ENCODE peak calls at places on chromosomes 16 and 17, in five cellular contexts. V is A549, L is tibial artery, P is lower leg skin, T is OCI-LY7. N is an unnamed sample.
A peak's percentile ranks its signal among the peaks of the same experiment; 100 is the strongest.

GRCh38 chr17:78392295-78392694 is 13.8 kb downstream of the PGS1 start:
- DNase-seq in P (no peak), L (no peak), V (no peak), T (no peak), N (no peak)

GRCh38 chr16:85641305-85641704 is 28.2 kb downstream of the GSE1 start:
- DNase-seq in T (no peak), V (no peak), L (no peak), P (no peak), N (no peak)

GRCh38 chr17:64783556-64784352 is 121.6 kb upstream of the SMURF2 start:
- DNase-seq in T (no peak), P (peak; percentile 84), V (no peak), L (peak; percentile 51), N (no peak)

GRCh38 chr17:16981928-16982327 is 10.0 kb upstream of the TNFRSF13B start:
- DNase-seq in L (no peak), V (no peak), P (peak; percentile 72), T (no peak), N (no peak)

GRCh38 chr17:37024181-37024637 is 75.5 kb downstream of the AATF start:
- DNase-seq in P (no peak), V (no peak), T (no peak), L (no peak), N (no peak)

GRCh38 chr16:69861276-69862030 is 89.7 kb upstream of the CLEC18A start:
- DNase-seq in V (no peak), L (peak; percentile 81), T (no peak), P (no peak), N (no peak)

GRCh38 chr17:61286449-61286848 is 113.2 kb upstream of the TBX2 start:
- DNase-seq in L (no peak), P (no peak), T (no peak), V (no peak), N (no peak)

GRCh38 chr17:33858682-33859081 is 396.4 kb upstream of the CCL2 start:
- DNase-seq in L (no peak), P (no peak), T (no peak), V (no peak), N (no peak)

GRCh38 chr17:79388556-79389295 is 222.1 kb downstream of the RBFOX3 start:
- DNase-seq in P (no peak), V (peak; percentile 93), L (no peak), T (peak; percentile 80), N (peak; percentile 75)

DNA sequence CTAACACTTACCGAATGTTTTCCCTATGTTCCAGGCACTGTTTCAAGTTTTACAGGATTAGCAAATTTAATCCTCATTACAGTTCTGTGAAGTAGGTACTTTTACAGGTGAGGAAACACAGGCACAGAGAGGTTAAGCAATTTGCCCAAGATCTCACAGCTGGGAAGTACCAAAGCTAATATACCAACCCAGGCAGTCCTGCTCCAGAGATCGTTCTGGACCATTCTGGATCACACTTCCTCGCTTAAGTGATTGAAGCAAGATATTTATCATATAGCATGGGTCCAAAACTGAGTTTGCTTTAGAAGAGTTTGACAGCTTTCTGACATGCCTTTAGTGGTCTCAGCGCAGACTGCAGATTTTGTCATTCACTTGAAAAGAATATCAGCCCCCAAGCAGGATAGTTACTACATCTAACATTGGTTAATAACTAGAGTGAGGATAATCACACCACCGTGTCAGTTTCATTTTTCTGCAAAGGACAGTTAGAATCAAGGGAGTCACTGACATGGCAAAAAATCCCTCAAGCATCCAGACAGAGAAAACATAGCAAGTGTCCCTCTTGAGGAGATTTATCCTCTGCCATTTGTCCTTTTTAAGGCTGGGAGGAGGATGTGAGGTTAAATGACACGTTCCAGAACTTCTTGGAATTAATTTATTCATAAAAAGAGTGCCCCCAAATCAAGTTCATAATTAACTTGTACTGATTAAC is 5.1 kb downstream of the HS3ST3B1 start:
- DNase-seq in L (no peak), V (no peak), P (peak; percentile 7), T (no peak), N (no peak)
- H3K4me3 ChIP-seq in L (no peak overlapping the region), V (no peak overlapping the region), P (no peak overlapping the region), T (no peak overlapping the region), N (no peak overlapping the region)

GRCh38 chr17:48056246-48056745 is 8.1 kb downstream of the NFE2L1 start:
- DNase-seq in P (no peak), V (no peak), T (no peak), L (no peak), N (no peak)

GRCh38 chr17:48055531-48056245 is 7.5 kb downstream of the NFE2L1 start:
- DNase-seq in T (peak; percentile 83), P (no peak), L (no peak), V (no peak), N (no peak)

GRCh38 chr17:48052956-48053757 is 5.0 kb downstream of the NFE2L1 start:
- DNase-seq in T (no peak), V (no peak), L (peak; percentile 93), P (peak; percentile 93), N (peak; percentile 35)

GRCh38 chr17:48053758-48054237 is 5.6 kb downstream of the NFE2L1 start:
- DNase-seq in P (no peak), L (no peak), T (no peak), V (no peak), N (no peak)

GRCh38 chr17:48054238-48055185 is 6.4 kb downstream of the NFE2L1 start:
- DNase-seq in L (peak; percentile 88), T (no peak), V (no peak), P (peak; percentile 91), N (peak; percentile 72)
- H3K4me3 ChIP-seq in L (peak overlapping the region; percentile 87), T (peak overlapping the region; percentile 40), V (no peak overlapping the region), P (no peak overlapping the region), N (peak overlapping the region; percentile 31)

DNA sequence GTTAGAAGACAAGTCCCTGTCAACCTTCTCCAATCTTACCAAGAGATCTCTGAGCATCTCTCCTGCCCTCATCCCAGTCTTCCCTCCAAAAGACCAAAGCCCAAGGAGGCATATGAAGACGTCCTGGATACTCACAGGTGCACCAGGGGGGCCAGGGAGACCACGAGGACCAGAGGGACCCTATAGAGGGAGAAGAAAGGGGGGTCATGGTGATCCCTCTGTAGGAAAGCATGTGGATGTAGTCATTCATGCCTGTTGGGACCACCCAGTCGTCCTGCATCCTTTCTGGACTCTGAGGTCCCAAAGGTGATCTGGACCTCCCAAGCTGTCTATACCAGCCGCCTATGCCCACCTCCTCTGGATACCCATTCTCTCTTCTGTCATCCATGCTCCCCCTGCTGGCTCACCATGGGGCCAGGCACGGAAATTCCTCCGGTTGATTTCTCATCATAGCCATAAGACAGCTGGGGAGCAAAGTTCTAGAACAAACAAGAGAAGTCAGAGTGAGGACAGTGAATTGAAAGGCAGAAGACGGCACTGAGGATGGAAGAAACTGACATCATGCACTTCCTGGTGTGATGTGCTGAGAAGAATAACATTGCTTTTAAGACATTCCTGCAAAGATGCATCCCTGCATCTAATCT is 3.3 kb downstream of the COL1A1 start:
- DNase-seq in T (peak; percentile 60), V (peak; percentile 86), L (peak; percentile 86), P (no peak), N (no peak)
- H3K4me3 ChIP-seq in T (no peak overlapping the region), V (no peak overlapping the region), L (no peak overlapping the region), P (no peak overlapping the region), N (no peak overlapping the region)

GRCh38 chr17:81911969-81912368 is 770 bp upstream of the PCYT2 start:
- DNase-seq in V (no peak), L (no peak), T (no peak), P (no peak), N (no peak)
- H3K4me3 ChIP-seq in V (no peak overlapping the region), L (no peak overlapping the region), T (peak overlapping the region; percentile 14), P (no peak overlapping the region), N (peak overlapping the region; percentile 16)

DNA sequence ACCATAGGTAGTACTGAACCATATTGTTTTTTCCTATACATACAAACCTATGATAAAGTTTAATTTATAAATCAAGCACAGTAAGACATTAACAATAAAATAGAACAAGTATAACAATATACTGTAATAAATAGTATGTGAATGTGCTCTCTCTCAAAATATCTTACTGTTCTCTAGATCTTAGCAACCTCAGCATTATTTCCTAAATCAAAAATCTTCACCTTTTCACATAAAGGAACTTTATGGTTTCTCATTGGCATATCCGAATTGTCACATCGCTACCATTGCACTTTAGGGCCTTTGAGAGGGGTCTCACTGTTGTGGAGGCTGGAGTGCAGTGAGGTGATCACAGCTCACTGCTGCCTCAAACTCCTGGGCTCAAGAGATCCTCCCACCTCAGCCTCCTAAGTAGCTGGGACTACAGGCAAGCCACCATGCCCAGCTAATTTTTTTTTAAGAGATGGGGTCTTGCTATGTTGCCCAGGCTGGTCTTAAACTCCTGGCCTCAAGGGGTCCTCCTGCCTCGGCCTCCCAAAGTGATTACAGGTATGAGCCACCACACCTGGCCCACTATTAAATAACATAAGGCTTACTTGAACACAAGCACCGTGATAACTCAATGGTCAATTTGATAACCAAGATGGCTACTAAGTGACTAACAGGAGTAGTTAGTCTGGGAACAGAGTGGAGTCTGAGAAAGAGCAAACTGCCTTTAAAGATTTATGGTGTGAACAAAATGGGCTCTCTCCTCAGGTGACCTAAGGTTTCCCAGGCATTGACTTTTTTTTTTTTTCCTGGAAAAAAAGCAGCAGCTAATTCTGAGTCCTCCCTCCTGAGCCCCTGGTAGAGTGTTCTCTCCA is 2.9 kb upstream of the TMEM97 start:
- DNase-seq in P (no peak), T (no peak), V (no peak), L (no peak), N (no peak)
- H3K4me3 ChIP-seq in P (no peak overlapping the region), T (no peak overlapping the region), V (no peak overlapping the region), L (no peak overlapping the region), N (no peak overlapping the region)

DNA sequence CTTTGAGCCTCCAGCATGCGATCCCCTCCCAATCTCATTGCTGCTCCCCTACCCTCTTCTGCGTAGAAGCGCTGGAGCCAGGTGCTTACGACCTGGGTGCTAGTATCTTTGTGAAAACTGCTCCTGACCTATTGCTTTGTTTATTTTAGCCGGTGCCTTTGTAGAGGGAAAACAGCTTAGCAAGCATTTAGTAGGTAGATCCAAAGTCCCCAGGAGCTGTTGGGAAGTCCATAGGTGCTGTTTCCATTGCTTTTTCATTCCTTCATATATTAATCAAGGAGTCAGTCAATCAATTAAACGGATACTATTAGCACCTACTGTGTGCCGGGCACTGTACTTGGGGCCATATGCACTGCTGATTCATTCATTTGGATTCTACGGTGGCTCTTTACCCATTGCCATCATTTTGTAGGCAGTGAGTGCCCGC is 497.6 kb downstream of the WWOX start:
- DNase-seq in P (no peak), L (no peak), V (no peak), T (no peak), N (no peak)
- H3K4me3 ChIP-seq in P (no peak overlapping the region), L (no peak overlapping the region), V (no peak overlapping the region), T (no peak overlapping the region), N (no peak overlapping the region)

N was measured in upper lobe of right lung.